ENCODE peak calls at places on chromosome 9, in five cellular contexts. One of them, this sample, is unnamed.

GRCh38 chr9:131290039-131290766 is 680 bp downstream of the PLPP7 start:
- DNase-seq in right cardiac atrium: peak
- DNase-seq in stimulated activated CD4-positive, alpha-beta T cell treated with anti-CD3 and anti-CD28 coated beads, Interleukin-1b, Interleukin-23, amount 100 ng/mL, for 4 hours: no peak
- DNase-seq in activated CD4-positive, alpha-beta T cell treated with anti-CD3 and anti-CD28 coated beads, Interleukin-2, amount 50 U/mL, for 1 hour: no peak
- DNase-seq in IMR-90: no peak
- DNase-seq in this sample: no peak

GRCh38 chr9:4389755-4390154 is 89.9 kb upstream of the GLIS3 start:
- DNase-seq in right cardiac atrium: no peak
- DNase-seq in stimulated activated CD4-positive, alpha-beta T cell treated with anti-CD3 and anti-CD28 coated beads, Interleukin-1b, Interleukin-23, amount 100 ng/mL, for 4 hours: no peak
- DNase-seq in activated CD4-positive, alpha-beta T cell treated with anti-CD3 and anti-CD28 coated beads, Interleukin-2, amount 50 U/mL, for 1 hour: no peak
- DNase-seq in IMR-90: no peak
- DNase-seq in this sample: no peak

GRCh38 chr9:77829440-77829839 is 181.3 kb upstream of the GNA14 start:
- DNase-seq in right cardiac atrium: no peak
- DNase-seq in stimulated activated CD4-positive, alpha-beta T cell treated with anti-CD3 and anti-CD28 coated beads, Interleukin-1b, Interleukin-23, amount 100 ng/mL, for 4 hours: no peak
- DNase-seq in activated CD4-positive, alpha-beta T cell treated with anti-CD3 and anti-CD28 coated beads, Interleukin-2, amount 50 U/mL, for 1 hour: no peak
- DNase-seq in IMR-90: no peak
- DNase-seq in this sample: no peak

GRCh38 chr9:129853614-129854013 is 18.4 kb downstream of the USP20 start:
- DNase-seq in right cardiac atrium: no peak
- DNase-seq in stimulated activated CD4-positive, alpha-beta T cell treated with anti-CD3 and anti-CD28 coated beads, Interleukin-1b, Interleukin-23, amount 100 ng/mL, for 4 hours: no peak
- DNase-seq in activated CD4-positive, alpha-beta T cell treated with anti-CD3 and anti-CD28 coated beads, Interleukin-2, amount 50 U/mL, for 1 hour: no peak
- DNase-seq in IMR-90: no peak
- DNase-seq in this sample: no peak

GRCh38 chr9:136997830-136998234 is 1.5 kb upstream of the CLIC3 start:
- DNase-seq in right cardiac atrium: no peak
- DNase-seq in stimulated activated CD4-positive, alpha-beta T cell treated with anti-CD3 and anti-CD28 coated beads, Interleukin-1b, Interleukin-23, amount 100 ng/mL, for 4 hours: no peak
- DNase-seq in activated CD4-positive, alpha-beta T cell treated with anti-CD3 and anti-CD28 coated beads, Interleukin-2, amount 50 U/mL, for 1 hour: peak
- DNase-seq in IMR-90: no peak
- DNase-seq in this sample: no peak

GRCh38 chr9:136567651-136568287 is 21.9 kb upstream of the NOTCH1 start:
- DNase-seq in right cardiac atrium: peak
- DNase-seq in stimulated activated CD4-positive, alpha-beta T cell treated with anti-CD3 and anti-CD28 coated beads, Interleukin-1b, Interleukin-23, amount 100 ng/mL, for 4 hours: no peak
- DNase-seq in activated CD4-positive, alpha-beta T cell treated with anti-CD3 and anti-CD28 coated beads, Interleukin-2, amount 50 U/mL, for 1 hour: no peak
- DNase-seq in IMR-90: peak
- DNase-seq in this sample: no peak

GRCh38 chr9:2015581-2016410 is 649 bp downstream of the SMARCA2 start:
- DNase-seq in right cardiac atrium: peak
- DNase-seq in stimulated activated CD4-positive, alpha-beta T cell treated with anti-CD3 and anti-CD28 coated beads, Interleukin-1b, Interleukin-23, amount 100 ng/mL, for 4 hours: peak
- DNase-seq in activated CD4-positive, alpha-beta T cell treated with anti-CD3 and anti-CD28 coated beads, Interleukin-2, amount 50 U/mL, for 1 hour: peak
- DNase-seq in IMR-90: peak
- DNase-seq in this sample: no peak

GRCh38 chr9:126690431-126691051 is 76.8 kb downstream of the LMX1B start:
- DNase-seq in right cardiac atrium: no peak
- DNase-seq in stimulated activated CD4-positive, alpha-beta T cell treated with anti-CD3 and anti-CD28 coated beads, Interleukin-1b, Interleukin-23, amount 100 ng/mL, for 4 hours: peak
- DNase-seq in activated CD4-positive, alpha-beta T cell treated with anti-CD3 and anti-CD28 coated beads, Interleukin-2, amount 50 U/mL, for 1 hour: peak
- DNase-seq in IMR-90: no peak
- DNase-seq in this sample: no peak

GRCh38 chr9:134375430-134376385 is 49.5 kb downstream of the RXRA start:
- DNase-seq in right cardiac atrium: peak
- DNase-seq in stimulated activated CD4-positive, alpha-beta T cell treated with anti-CD3 and anti-CD28 coated beads, Interleukin-1b, Interleukin-23, amount 100 ng/mL, for 4 hours: no peak
- DNase-seq in activated CD4-positive, alpha-beta T cell treated with anti-CD3 and anti-CD28 coated beads, Interleukin-2, amount 50 U/mL, for 1 hour: no peak
- DNase-seq in IMR-90: no peak
- DNase-seq in this sample: peak